ENCODE peak calls at places on chromosomes 3 and 15, in five cellular contexts. V is tibial nerve; I is colonic mucosa; E is fibroblast of lung; O is CD8-positive, alpha-beta memory T cell. F is an unnamed sample.

GRCh38 chr15:32855942-32856341 is 138.1 kb downstream of the GREM1 start:
- DNase-seq in O (no peak), V (no peak), I (no peak), E (peak; percentile 100), F (no peak)

GRCh38 chr3:142987080-142987700 is 14.2 kb upstream of the U2SURP start:
- DNase-seq in I (no peak), O (no peak), E (peak; percentile 25), V (no peak), F (peak; percentile 78)

GRCh38 chr3:153338487-153338886 is 176.5 kb downstream of the RAP2B start:
- DNase-seq in I (no peak), E (peak; percentile 82), O (no peak), V (peak; percentile 8), F (no peak)

GRCh38 chr3:135556184-135556583 is 409.3 kb upstream of the PPP2R3A start:
- DNase-seq in I (no peak), O (no peak), V (no peak), E (no peak), F (no peak)

GRCh38 chr15:66779331-66780009 is 77.4 kb downstream of the SMAD6 start:
- DNase-seq in I (peak; percentile 67), V (no peak), O (no peak), E (peak; percentile 31), F (no peak)

GRCh38 chr3:13685721-13686120 is 136.8 kb downstream of the FBLN2 start:
- DNase-seq in E (no peak), V (no peak), I (no peak), O (no peak), F (no peak)

GRCh38 chr15:43285609-43286037 is 18.9 kb upstream of the TGM5 start:
- DNase-seq in E (peak; percentile 42), I (peak; percentile 45), O (peak; percentile 54), V (peak; percentile 91), F (peak; percentile 90)

GRCh38 chr15:56468271-56468912 is 3.5 kb upstream of the MNS1 start:
- DNase-seq in I (no peak), V (no peak), E (no peak), O (no peak), F (peak; percentile 78)

GRCh38 chr3:179880868-179881267 is 155.9 kb downstream of the PEX5L start:
- DNase-seq in I (no peak), E (no peak), O (no peak), V (no peak), F (no peak)

GRCh38 chr3:57164217-57164605 is 942 bp downstream of the IL17RD start:
- DNase-seq in O (no peak), I (peak; percentile 31), E (peak; percentile 47), V (peak; percentile 52), F (no peak)

DNA sequence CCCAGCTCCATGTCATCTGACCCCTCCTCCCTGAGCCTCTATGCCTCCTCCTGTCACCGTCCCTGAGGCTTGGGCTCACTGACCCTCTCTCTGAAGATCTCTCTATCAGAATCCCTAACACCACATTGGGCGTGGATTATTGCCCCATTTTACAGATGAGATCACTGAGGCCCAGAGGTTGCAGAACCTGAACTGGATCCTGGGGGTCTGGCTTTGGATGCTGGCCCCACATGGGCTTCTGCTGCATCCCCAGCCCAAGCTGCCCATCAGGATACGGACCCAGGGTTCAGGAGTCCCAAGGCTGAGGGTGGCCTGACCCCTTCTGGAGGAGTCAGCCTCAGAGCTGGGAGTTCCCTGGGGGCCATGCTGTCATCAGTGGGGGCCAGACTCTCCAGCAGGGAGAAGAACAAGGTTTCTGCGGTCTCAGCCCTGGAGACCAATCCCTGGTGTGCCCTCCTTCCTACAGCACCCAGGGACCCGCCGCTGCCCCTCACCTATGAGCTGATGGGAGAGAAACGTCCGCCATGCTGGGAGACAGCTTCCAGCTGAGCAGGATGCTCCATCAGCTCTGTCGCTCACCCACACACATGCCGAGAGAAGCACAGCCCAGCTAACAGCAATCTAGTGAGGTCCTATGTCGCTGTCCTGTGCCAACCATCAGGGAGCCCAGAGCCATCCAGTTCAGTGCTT is 273.1 kb downstream of the UACA start:
- DNase-seq in I (no peak), O (no peak), E (no peak), V (no peak), F (no peak)
- H3K4me1 ChIP-seq in I (no peaks in the 10 kb centered on the region), O (peaks cover 86% of the 10 kb centered on the region), E (peaks cover 43% of the 10 kb centered on the region), V (peaks cover 47% of the 10 kb centered on the region), F (peaks cover 40% of the 10 kb centered on the region)

DNA sequence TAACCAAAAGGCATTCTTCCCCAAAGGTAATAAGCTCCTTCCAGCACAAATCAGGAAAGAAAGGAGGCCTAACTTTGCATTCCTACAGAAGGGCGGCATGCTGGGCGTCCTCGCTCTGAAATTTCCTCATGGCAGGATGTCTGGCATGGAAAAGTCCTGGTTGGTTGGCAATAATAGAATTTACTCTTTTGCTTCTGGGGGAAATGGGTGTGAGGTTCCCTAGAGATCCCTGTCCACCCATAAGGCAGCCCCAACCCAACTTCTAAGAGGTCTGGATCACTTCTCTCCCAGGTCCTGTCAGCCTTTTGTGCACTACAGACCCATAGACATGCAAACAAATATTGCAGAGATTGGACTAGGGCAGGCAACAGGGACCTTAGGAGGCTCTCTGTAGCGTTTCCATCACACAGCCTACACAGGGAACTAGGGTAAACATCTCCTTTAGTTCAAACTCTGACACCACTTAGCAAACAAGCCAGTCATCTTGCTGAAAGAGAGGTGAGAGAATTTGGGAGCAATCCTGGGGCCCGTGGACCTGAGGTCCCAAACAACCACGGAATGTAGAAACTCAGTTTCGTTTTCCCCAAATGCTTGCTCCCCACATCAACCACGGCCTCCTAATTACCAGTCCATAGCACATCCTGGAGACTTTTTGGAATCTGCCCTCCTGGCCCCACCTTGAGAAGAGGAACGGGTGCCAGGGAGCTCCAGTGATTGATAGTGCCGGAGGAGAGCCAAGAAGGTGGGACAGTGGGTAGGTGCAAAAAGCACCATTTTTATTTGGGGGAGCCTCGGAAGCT is 2.1 kb downstream of the ZIC4 start:
- DNase-seq in V (no peak), O (no peak), I (no peak), E (no peak), F (no peak)
- H3K27me3 ChIP-seq in V (peaks cover 100% of the 10 kb centered on the region), O (peaks cover 24% of the 10 kb centered on the region), I (peaks cover 67% of the 10 kb centered on the region), E (peaks cover 61% of the 10 kb centered on the region), F (no peaks in the 10 kb centered on the region)

GRCh38 chr15:61028427-61028826 is 200.7 kb downstream of the RORA start:
- DNase-seq in I (no peak), O (no peak), E (no peak), V (no peak), F (no peak)

GRCh38 chr15:61033938-61034792 is 194.9 kb downstream of the RORA start:
- DNase-seq in V (no peak), E (no peak), I (no peak), O (no peak), F (no peak)

GRCh38 chr15:61033319-61033718 is 195.8 kb downstream of the RORA start:
- DNase-seq in V (no peak), O (no peak), I (no peak), E (no peak), F (no peak)

GRCh38 chr15:61032600-61033286 is 196.4 kb downstream of the RORA start:
- DNase-seq in O (no peak), I (peak; percentile 62), V (no peak), E (no peak), F (no peak)

GRCh38 chr15:61030451-61030850 is 198.7 kb downstream of the RORA start:
- DNase-seq in I (no peak), V (no peak), O (no peak), E (peak; percentile 29), F (no peak)
- H3K4me1 ChIP-seq in I (peaks cover 11% of the 10 kb centered on the region), V (peaks cover 28% of the 10 kb centered on the region), O (no peaks in the 10 kb centered on the region), E (peaks cover 2% of the 10 kb centered on the region), F (no peaks in the 10 kb centered on the region)

GRCh38 chr3:62373215-62373614 is at the start of gene FEZF2:
- DNase-seq in O (no peak), E (no peak), V (no peak), I (no peak), F (no peak)
- H3K27me3 ChIP-seq in O (peaks cover 17% of the 10 kb centered on the region), E (peaks cover 96% of the 10 kb centered on the region), V (peaks cover 98% of the 10 kb centered on the region), I (peaks cover 92% of the 10 kb centered on the region), F (no peaks in the 10 kb centered on the region)

GRCh38 chr3:183290216-183290615 is 37.2 kb downstream of the B3GNT5 start:
- DNase-seq in O (no peak), E (no peak), I (no peak), V (no peak), F (no peak)
- H3K4me1 ChIP-seq in O (peaks cover 11% of the 10 kb centered on the region), E (peaks cover 2% of the 10 kb centered on the region), I (peaks cover 5% of the 10 kb centered on the region), V (peaks cover 12% of the 10 kb centered on the region), F (peaks cover 23% of the 10 kb centered on the region)

GRCh38 chr15:48964898-48965297 is 1.2 kb upstream of the SHC4 start:
- DNase-seq in I (no peak), E (no peak), V (no peak), O (no peak), F (no peak)

GRCh38 chr15:48966595-48967301 is 3.0 kb upstream of the SHC4 start:
- DNase-seq in I (no peak), V (no peak), O (peak; percentile 63), E (peak; percentile 89), F (no peak)

GRCh38 chr15:48962662-48963523 is 826 bp downstream of the SHC4 start:
- DNase-seq in I (no peak), E (peak; percentile 54), O (no peak), V (no peak), F (no peak)

GRCh38 chr15:48965972-48966371 is 2.3 kb upstream of the SHC4 start:
- DNase-seq in O (no peak), E (peak; percentile 52), V (no peak), I (no peak), F (peak; percentile 84)

GRCh38 chr15:48963524-48964113 is at the start of gene SHC4:
- DNase-seq in O (no peak), E (peak; percentile 79), I (peak; percentile 54), V (peak; percentile 74), F (peak; percentile 64)
- H3K27me3 ChIP-seq in O (peaks cover 12% of the 10 kb centered on the region), E (no peaks in the 10 kb centered on the region), I (peaks cover 8% of the 10 kb centered on the region), V (no peaks in the 10 kb centered on the region), F (no peaks in the 10 kb centered on the region)

GRCh38 chr3:183491923-183492848 is 63.3 kb downstream of the KLHL6 start:
- DNase-seq in I (no peak), O (peak; percentile 44), V (no peak), E (no peak), F (no peak)

GRCh38 chr3:183492849-183493179 is 62.7 kb downstream of the KLHL6 start:
- DNase-seq in E (peak; percentile 38), V (no peak), I (no peak), O (no peak), F (no peak)

GRCh38 chr3:183497313-183497712 is 58.2 kb downstream of the KLHL6 start:
- DNase-seq in E (no peak), V (no peak), I (no peak), O (no peak), F (no peak)

GRCh38 chr3:183493296-183494045 is 62.0 kb downstream of the KLHL6 start:
- DNase-seq in V (no peak), E (no peak), I (no peak), O (no peak), F (no peak)

DNA sequence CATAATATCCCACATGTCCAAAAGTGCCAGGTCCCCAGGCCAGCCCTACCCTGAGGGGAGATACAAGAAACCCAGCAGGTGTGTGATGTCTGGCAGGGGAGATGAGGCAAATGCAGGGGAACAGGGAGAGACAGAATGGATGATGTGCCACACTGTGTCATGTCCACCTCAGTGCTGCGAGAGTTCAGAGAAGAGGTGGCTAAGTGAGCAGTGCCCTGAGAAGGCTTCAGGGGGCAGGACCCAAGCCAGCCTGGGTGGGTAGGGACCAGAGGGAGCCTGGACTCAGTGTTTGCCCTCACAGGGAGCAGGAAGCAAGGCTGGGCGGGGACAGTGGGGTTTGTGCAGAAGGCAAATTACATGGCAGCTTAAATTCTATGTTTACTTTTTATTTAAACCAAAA is 61.2 kb downstream of the KLHL6 start:
- DNase-seq in E (no peak), I (no peak), V (no peak), O (no peak), F (no peak)
- H3K4me1 ChIP-seq in E (no peaks in the 10 kb centered on the region), I (peaks cover 4% of the 10 kb centered on the region), V (no peaks in the 10 kb centered on the region), O (no peaks in the 10 kb centered on the region), F (no peaks in the 10 kb centered on the region)

F was measured in Karpas-422.